ENCODE peak calls at places on chromosomes 13 and 19, in nine cellular contexts. D is omental fat pad, F is GM04503, R is HFFc6, P is EH, T is HT-29, G is putamen, Z is right lobe of liver, M is adrenal gland. A is an unnamed sample.

GRCh38 chr19:19463348-19464117 is 51.8 kb downstream of the TSSK6 start:
- DNase-seq in D (no peak), F (no peak), R (peak), P (peak), T (no peak), G (no peak), Z (no peak), M (no peak), A (no peak)

GRCh38 chr13:35855531-35856019 is 275.6 kb downstream of the DCLK1 start:
- DNase-seq in D (no peak), F (no peak), R (no peak), P (peak), T (peak), G (peak), Z (no peak), M (no peak), A (no peak)

GRCh38 chr13:46961719-46962118 is 64.9 kb upstream of the HTR2A start:
- DNase-seq in D (no peak), F (peak), R (peak), P (peak), T (peak), G (no peak), Z (no peak), M (no peak), A (peak)

GRCh38 chr13:52785721-52786120 is 46.1 kb upstream of the CNMD start:
- DNase-seq in D (no peak), F (no peak), R (no peak), P (no peak), T (no peak), G (no peak), Z (no peak), M (no peak), A (no peak)

GRCh38 chr13:97268772-97269171 is 46.6 kb downstream of the MBNL2 start:
- DNase-seq in D (no peak), F (no peak), R (no peak), P (no peak), T (no peak), G (no peak), Z (no peak), M (no peak), A (no peak)

GRCh38 chr19:18053571-18054219 is 33.0 kb downstream of the IL12RB1 start:
- DNase-seq in D (no peak), F (peak), R (peak), P (peak), T (no peak), G (no peak), Z (no peak), M (no peak), A (no peak)

GRCh38 chr13:75217949-75218348 is 264.0 kb downstream of the TBC1D4 start:
- DNase-seq in D (no peak), F (peak), R (peak), P (peak), T (peak), G (no peak), Z (no peak), M (no peak), A (no peak)

GRCh38 chr13:48110132-48110868 is 15.4 kb upstream of the MED4 start:
- DNase-seq in D (no peak), F (no peak), R (no peak), P (peak), T (no peak), G (no peak), Z (no peak), M (no peak), A (no peak)

GRCh38 chr19:14433454-14434156 is 499 bp downstream of the PKN1 start:
- DNase-seq in D (no peak), F (no peak), R (no peak), P (no peak), T (no peak), G (no peak), Z (no peak), M (peak), A (no peak)

GRCh38 chr19:10009269-10009665 is 1.0 kb downstream of the COL5A3 start:
- DNase-seq in D (peak), F (no peak), R (peak), P (peak), T (no peak), G (no peak), Z (no peak), M (peak), A (peak)

GRCh38 chr19:51799998-51800848 is 5.3 kb downstream of the FPR3 start:
- DNase-seq in D (peak), F (no peak), R (no peak), P (peak), T (no peak), G (no peak), Z (no peak), M (peak), A (peak)

GRCh38 chr19:15986694-15987093 is 37.9 kb downstream of the OR10H4 start:
- DNase-seq in D (no peak), F (no peak), R (no peak), P (no peak), T (no peak), G (no peak), Z (no peak), M (no peak), A (no peak)

GRCh38 chr13:44224433-44225149 is 149.0 kb upstream of the SERP2 start:
- DNase-seq in D (no peak), F (no peak), R (no peak), P (no peak), T (no peak), G (no peak), Z (no peak), M (no peak), A (no peak)

GRCh38 chr19:55809381-55810058 is 22.3 kb downstream of the NLRP11 start:
- DNase-seq in D (no peak), F (peak), R (peak), P (peak), T (peak), G (peak), Z (peak), M (peak), A (peak)

GRCh38 chr13:37295046-37295445 is 189.6 kb upstream of the CSNK1A1L start:
- DNase-seq in D (no peak), F (no peak), R (no peak), P (no peak), T (no peak), G (no peak), Z (no peak), M (no peak), A (no peak)

GRCh38 chr13:97574926-97575325 is 141.0 kb downstream of the RAP2A start:
- DNase-seq in D (no peak), F (no peak), R (peak), P (peak), T (peak), G (no peak), Z (no peak), M (peak), A (peak)

GRCh38 chr13:106139942-106140341 is 395.5 kb downstream of the EFNB2 start:
- DNase-seq in D (no peak), F (no peak), R (no peak), P (no peak), T (no peak), G (no peak), Z (no peak), M (no peak), A (no peak)

GRCh38 chr13:109385161-109385560 is 401.2 kb downstream of the IRS2 start:
- DNase-seq in D (no peak), F (no peak), R (peak), P (peak), T (no peak), G (no peak), Z (no peak), M (no peak), A (no peak)

GRCh38 chr13:28181413-28181812 is 43.1 kb downstream of the PAN3 start:
- DNase-seq in D (no peak), F (peak), R (peak), P (peak), T (no peak), G (no peak), Z (no peak), M (no peak), A (no peak)

GRCh38 chr19:17078038-17078919 is 2.7 kb downstream of the MYO9B start:
- DNase-seq in D (no peak), F (no peak), R (no peak), P (no peak), T (no peak), G (no peak), Z (no peak), M (no peak), A (no peak)

GRCh38 chr13:41544824-41545707 is 87.7 kb downstream of the RGCC start:
- DNase-seq in D (no peak), F (no peak), R (peak), P (peak), T (no peak), G (no peak), Z (no peak), M (no peak), A (no peak)

GRCh38 chr19:10286803-10287737 is at the start of gene ICAM4:
- DNase-seq in D (no peak), F (no peak), R (no peak), P (peak), T (no peak), G (no peak), Z (peak), M (peak), A (peak)

A was measured in K562.